ENCODE peak calls at places on chromosomes 12 and 14, in five cellular contexts. X, Z, G, O and K are unnamed samples.

GRCh38 chr14:95288672-95289322 is 30.9 kb downstream of the CLMN start:
- DNase-seq in X (no peak), Z (no peak), G (no peak), O (no peak), K (no peak)

GRCh38 chr14:31716208-31716607 is 155.0 kb downstream of the NUBPL start:
- DNase-seq in X (no peak), Z (no peak), G (no peak), O (no peak), K (no peak)

GRCh38 chr12:57604454-57605307 is at the start of gene DTX3:
- DNase-seq in X (no peak), Z (peak; percentile 36), G (peak; percentile 73), O (no peak), K (peak; percentile 50)

GRCh38 chr12:51917746-51918453 is 10.6 kb downstream of the ACVRL1 start:
- DNase-seq in X (no peak), Z (no peak), G (no peak), O (no peak), K (no peak)

GRCh38 chr12:49161092-49161795 is 27.6 kb downstream of the TUBA1A start:
- DNase-seq in X (no peak), Z (no peak), G (no peak), O (no peak), K (no peak)

GRCh38 chr14:63435838-63436237 is 107.3 kb downstream of the PPP2R5E start:
- DNase-seq in X (peak; percentile 81), Z (peak; percentile 85), G (no peak), O (peak; percentile 89), K (no peak)

GRCh38 chr12:128702344-128702743 is 121.4 kb downstream of the SLC15A4 start:
- DNase-seq in X (no peak), Z (no peak), G (no peak), O (no peak), K (no peak)

GRCh38 chr14:51356381-51356780 is 116.3 kb downstream of the TMX1 start:
- DNase-seq in X (no peak), Z (no peak), G (no peak), O (no peak), K (no peak)

GRCh38 chr12:55624056-55624455 is 12.6 kb upstream of the OR10P1 start:
- DNase-seq in X (no peak), Z (no peak), G (no peak), O (no peak), K (no peak)